ENCODE peak calls at places on chromosomes 12 and 14, in five cellular contexts. S is A673, T is kidney epithelial cell, D is uterus, E is astrocyte. A is an unnamed sample. For H3K27me3, the result is how much of the 10 kb centered on the place peaks cover.

GRCh38 chr12:6169107-6169440 is 31.1 kb upstream of the CD9 start:
- DNase-seq in S (no peak), T (no peak), D (no peak), E (no peak), A (no peak)

GRCh38 chr14:105529506-105530445 is 3.4 kb downstream of the TMEM121 start:
- DNase-seq in S (no peak), T (no peak), D (no peak), E (no peak), A (no peak)

GRCh38 chr14:29896354-29896768 is 31.3 kb downstream of the PRKD1 start:
- DNase-seq in S (no peak), T (no peak), D (no peak), E (no peak), A (no peak)

GRCh38 chr12:44225128-44225527 is 389.2 kb downstream of the TMEM117 start:
- DNase-seq in S (peak), T (no peak), D (no peak), E (no peak), A (no peak)

GRCh38 chr14:59698793-59699192 is 122.2 kb upstream of the CCDC175 start:
- DNase-seq in S (peak), T (no peak), D (no peak), E (peak), A (no peak)

GRCh38 chr12:57124259-57124877 is 3.9 kb upstream of the LRP1 start:
- DNase-seq in S (peak), T (no peak), D (peak), E (no peak), A (peak)

GRCh38 chr12:129719426-129719825 is 184.4 kb downstream of the TMEM132D start:
- DNase-seq in S (no peak), T (no peak), D (no peak), E (peak), A (no peak)

GRCh38 chr12:69291278-69291593 is 51.9 kb downstream of the CPSF6 start:
- DNase-seq in S (no peak), T (no peak), D (no peak), E (no peak), A (no peak)

GRCh38 chr12:67425394-67425793 is 156.2 kb downstream of the CAND1 start:
- DNase-seq in S (no peak), T (no peak), D (no peak), E (no peak), A (peak)

GRCh38 chr12:109124878-109125648 is 8.7 kb downstream of the ACACB start:
- DNase-seq in S (no peak), T (no peak), D (no peak), E (no peak), A (no peak)

GRCh38 chr14:104431351-104431928 is 148.1 kb upstream of the C14orf180 start:
- DNase-seq in S (no peak), T (no peak), D (no peak), E (no peak), A (no peak)

GRCh38 chr12:15001733-15002471 is 29.1 kb downstream of the PDE6H start:
- DNase-seq in S (no peak), T (no peak), D (peak), E (peak), A (no peak)

GRCh38 chr12:13209279-13210021 is 12.9 kb downstream of the EMP1 start:
- DNase-seq in S (no peak), T (no peak), D (no peak), E (no peak), A (no peak)

GRCh38 chr12:49342066-49342913 is 4.4 kb upstream of the DNAJC22 start:
- DNase-seq in S (peak), T (no peak), D (peak), E (peak), A (peak)

GRCh38 chr12:110581951-110582285 is 1.2 kb downstream of the PPTC7 start:
- DNase-seq in S (peak), T (no peak), D (no peak), E (no peak), A (peak)

GRCh38 chr12:58030566-58031279 is 89.4 kb downstream of the ATP23 start:
- DNase-seq in S (no peak), T (peak), D (no peak), E (peak), A (no peak)

GRCh38 chr14:25150934-25151790 is 101.2 kb upstream of the STXBP6 start:
- DNase-seq in S (peak), T (no peak), D (no peak), E (peak), A (no peak)

GRCh38 chr14:102487204-102487577 is 22.4 kb downstream of the ANKRD9 start:
- DNase-seq in S (no peak), T (no peak), D (no peak), E (peak), A (no peak)

GRCh38 chr12:62724947-62725447 is 210.0 kb downstream of the PPM1H start:
- DNase-seq in S (peak), T (peak), D (peak), E (peak), A (peak)

GRCh38 chr12:96310067-96310466 is 90.2 kb downstream of the CDK17 start:
- DNase-seq in S (no peak), T (no peak), D (no peak), E (no peak), A (no peak)

GRCh38 chr12:9326085-9326484 is 117.9 kb upstream of the PZP start:
- DNase-seq in S (no peak), T (no peak), D (no peak), E (no peak), A (no peak)

GRCh38 chr14:96224480-96225096 is 19.9 kb downstream of the BDKRB2 start:
- DNase-seq in S (no peak), T (no peak), D (no peak), E (no peak), A (peak)

GRCh38 chr14:96217381-96217913 is 12.8 kb downstream of the BDKRB2 start:
- DNase-seq in S (no peak), T (no peak), D (no peak), E (no peak), A (no peak)

GRCh38 chr14:96221109-96221650 is 16.5 kb downstream of the BDKRB2 start:
- DNase-seq in S (no peak), T (no peak), D (no peak), E (no peak), A (no peak)

GRCh38 chr14:96225745-96226151 is 21.1 kb downstream of the BDKRB2 start:
- DNase-seq in S (no peak), T (peak), D (peak), E (peak), A (peak)

DNA sequence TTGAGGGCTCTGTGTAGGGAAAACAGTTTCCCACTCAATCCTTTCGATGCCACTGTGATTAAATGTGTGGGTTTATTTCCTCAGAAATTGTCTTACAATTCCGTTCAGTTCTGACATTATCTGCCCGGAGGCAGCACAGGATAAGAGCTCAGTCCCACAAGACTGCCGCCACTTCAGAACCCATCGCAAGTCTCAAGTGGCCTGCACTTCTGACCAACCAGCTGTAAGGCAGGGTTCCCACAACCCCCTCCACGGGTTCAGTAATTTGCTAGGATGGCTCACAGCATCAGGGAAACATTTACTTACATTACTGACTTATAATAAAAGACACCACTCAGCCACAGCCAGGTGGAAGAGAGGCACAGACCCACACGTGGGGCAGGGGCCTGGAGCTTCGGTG is 17.2 kb downstream of the BDKRB2 start:
- DNase-seq in S (no peak), T (no peak), D (no peak), E (no peak), A (no peak)
- H3K27me3 ChIP-seq in S (under half), T (under half), D (under half), E (under half), A (under half)

GRCh38 chr14:96384740-96385139 is 7.2 kb upstream of the AK7 start:
- DNase-seq in S (no peak), T (no peak), D (no peak), E (no peak), A (no peak)
- H3K27me3 ChIP-seq in S (under half), T (under half), D (under half), E (under half), A (under half)

GRCh38 chr12:94145231-94145979 is 3.0 kb upstream of the PLXNC1 start:
- DNase-seq in S (peak), T (no peak), D (peak), E (peak), A (no peak)
- H3K27me3 ChIP-seq in S (half or more), T (under half), D (under half), E (half or more), A (under half)

DNA sequence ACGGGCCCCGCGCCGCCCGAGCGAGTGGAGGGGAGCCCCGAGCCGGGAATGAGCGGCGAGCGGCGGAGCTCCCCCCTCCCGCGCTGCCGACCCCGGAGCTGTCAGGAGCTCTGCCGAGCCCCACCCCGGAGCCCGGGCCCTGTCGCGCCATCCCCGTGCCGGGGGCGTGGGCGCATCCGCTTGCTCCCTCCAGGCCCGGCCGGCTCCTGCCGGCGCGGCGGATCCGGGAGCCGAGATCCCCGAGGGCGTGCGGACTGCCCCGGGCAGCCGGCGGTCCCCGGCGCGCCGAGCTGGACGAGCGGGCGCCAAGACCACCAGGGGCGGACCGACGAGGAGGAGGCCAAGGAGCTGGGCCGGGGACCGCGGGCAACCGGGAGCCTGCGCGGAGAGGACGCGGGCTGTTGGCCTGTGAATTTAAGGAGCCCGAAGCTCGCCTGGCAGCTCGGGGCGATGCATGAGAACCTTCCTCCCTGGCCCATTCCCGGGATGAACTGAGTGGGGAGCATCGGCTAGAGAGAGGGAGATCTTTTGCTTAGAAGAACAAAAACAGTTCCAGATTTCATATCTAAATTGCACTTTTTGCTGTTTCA is 2.0 kb downstream of the PTHLH start:
- DNase-seq in S (peak), T (no peak), D (peak), E (peak), A (no peak)
- H3K27me3 ChIP-seq in S (under half), T (under half), D (under half), E (under half), A (half or more)

GRCh38 chr12:54431911-54432814 is 13.1 kb upstream of the ITGA5 start:
- DNase-seq in S (peak), T (peak), D (peak), E (peak), A (peak)

GRCh38 chr12:54429014-54429471 is 10.0 kb upstream of the ITGA5 start:
- DNase-seq in S (no peak), T (no peak), D (peak), E (no peak), A (no peak)

GRCh38 chr12:54437243-54437642 is 18.2 kb upstream of the ITGA5 start:
- DNase-seq in S (no peak), T (no peak), D (no peak), E (no peak), A (no peak)

GRCh38 chr12:54430471-54431075 is 11.5 kb upstream of the ITGA5 start:
- DNase-seq in S (no peak), T (no peak), D (no peak), E (no peak), A (no peak)

GRCh38 chr12:54432815-54433164 is 13.7 kb upstream of the ITGA5 start:
- DNase-seq in S (no peak), T (no peak), D (peak), E (no peak), A (no peak)
- H3K27me3 ChIP-seq in S (under half), T (under half), D (under half), E (under half), A (under half)

GRCh38 chr12:104662908-104663307 is 206.2 kb downstream of the CHST11 start:
- DNase-seq in S (no peak), T (no peak), D (no peak), E (no peak), A (no peak)
- H3K27me3 ChIP-seq in S (under half), T (under half), D (under half), E (under half), A (under half)

A was measured in colonic mucosa.